ENCODE peak calls at places on chromosomes 13 and 19, in ten cellular contexts. T, C, N, H, U, Z, Y, J, Q and K are unnamed samples.

GRCh38 chr13:67134322-67135129 is 95.6 kb downstream of the PCDH9 start:
- DNase-seq in T (no peak), C (peak; percentile 25), N (peak; percentile 16), H (peak; percentile 39), U (no peak), Z (no peak), Y (no peak), J (peak; percentile 47), Q (no peak), K (no peak)

GRCh38 chr13:73521291-73521626 is 462.5 kb downstream of the KLF5 start:
- DNase-seq in T (no peak), C (no peak), N (no peak), H (no peak), U (no peak), Z (no peak), Y (no peak), J (no peak), Q (no peak), K (no peak)

GRCh38 chr19:40907968-40908735 is 26.1 kb upstream of the CYP2A7 start:
- DNase-seq in T (peak; percentile 6), C (no peak), N (no peak), H (no peak), U (no peak), Z (no peak), Y (no peak), J (no peak), Q (peak; percentile 65), K (no peak)

GRCh38 chr13:114142640-114143490 is 10.4 kb upstream of the RASA3 start:
- DNase-seq in T (no peak), C (peak; percentile 65), N (no peak), H (no peak), U (no peak), Z (no peak), Y (peak; percentile 69), J (no peak), Q (peak; percentile 89), K (no peak)

GRCh38 chr13:72728290-72728605 is 525 bp downstream of the BORA start:
- DNase-seq in T (no peak), C (no peak), N (no peak), H (no peak), U (no peak), Z (no peak), Y (no peak), J (no peak), Q (no peak), K (no peak)

GRCh38 chr19:12574036-12574435 is 22.8 kb upstream of the ZNF564 start:
- DNase-seq in T (no peak), C (no peak), N (no peak), H (no peak), U (no peak), Z (no peak), Y (peak; percentile 12), J (no peak), Q (peak; percentile 8), K (no peak)

GRCh38 chr19:50838239-50838638 is 4.9 kb upstream of the KLK15 start:
- DNase-seq in T (no peak), C (no peak), N (no peak), H (no peak), U (no peak), Z (no peak), Y (no peak), J (peak; percentile 10), Q (no peak), K (no peak)

GRCh38 chr13:30730526-30730925 is 4.8 kb upstream of the ALOX5AP start:
- DNase-seq in T (peak; percentile 30), C (no peak), N (no peak), H (no peak), U (no peak), Z (no peak), Y (no peak), J (no peak), Q (no peak), K (no peak)

DNA sequence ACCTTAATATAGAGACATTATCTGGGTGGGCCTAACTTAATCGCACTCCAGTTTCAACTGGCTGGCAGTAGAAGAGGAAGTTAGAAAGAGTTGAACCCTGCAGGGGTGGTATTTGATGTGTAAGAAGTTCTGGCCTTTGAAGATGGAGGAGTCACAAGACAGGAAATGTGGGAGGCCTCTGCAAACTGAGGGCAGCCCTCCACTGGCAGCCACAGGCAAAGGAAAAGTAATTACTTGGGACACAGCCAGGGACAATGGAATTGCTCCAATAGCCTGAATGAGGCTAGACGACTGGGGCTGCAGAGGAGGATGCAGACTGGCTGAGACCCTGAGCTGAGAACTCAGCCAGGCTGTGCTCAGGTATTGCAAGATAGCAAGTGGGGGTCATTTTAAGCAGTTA is 703.3 kb upstream of the ARGLU1 start:
- DNase-seq in T (no peak), C (peak; percentile 50), N (peak; percentile 26), H (peak; percentile 15), U (no peak), Z (no peak), Y (no peak), J (peak; percentile 10), Q (no peak), K (no peak)
- TF ChIP-seq CTCF in T (no peak), C (no peak), N (no peak), H (no peak), U (no peak), Z (no peak), Y (no peak), J (no peak), Q (no peak), K (no peak)

GRCh38 chr19:488505-489417 is 7.5 kb upstream of the MADCAM1 start:
- DNase-seq in T (peak; percentile 95), C (peak; percentile 92), N (peak; percentile 89), H (peak; percentile 91), U (no peak), Z (peak; percentile 97), Y (peak; percentile 94), J (peak; percentile 94), Q (peak; percentile 97), K (peak; percentile 98)
- TF ChIP-seq CTCF in T (peak; percentile 23), C (peak; percentile 2), N (no peak), H (no peak), U (no peak), Z (no peak), Y (no peak), J (no peak), Q (no peak), K (no peak)

GRCh38 chr19:55487884-55488687 is at the start of gene SSC5D:
- DNase-seq in T (no peak), C (peak; percentile 26), N (peak; percentile 70), H (peak; percentile 64), U (no peak), Z (no peak), Y (no peak), J (peak; percentile 51), Q (no peak), K (no peak)

GRCh38 chr19:55485439-55486011 is 537 bp downstream of the NAT14 start:
- DNase-seq in T (no peak), C (no peak), N (no peak), H (no peak), U (no peak), Z (no peak), Y (no peak), J (no peak), Q (peak; percentile 55), K (no peak)

GRCh38 chr19:55486971-55487883 is 1.0 kb upstream of the SSC5D start:
- DNase-seq in T (no peak), C (peak; percentile 97), N (peak; percentile 98), H (peak; percentile 96), U (peak; percentile 87), Z (peak; percentile 70), Y (peak; percentile 67), J (peak; percentile 97), Q (no peak), K (no peak)

GRCh38 chr19:55484571-55485438 is at the start of gene NAT14:
- DNase-seq in T (peak; percentile 72), C (peak; percentile 48), N (no peak), H (peak; percentile 48), U (no peak), Z (peak; percentile 84), Y (no peak), J (peak; percentile 55), Q (peak; percentile 70), K (peak; percentile 98)

GRCh38 chr19:55486043-55486970 is 1.3 kb downstream of the NAT14 start:
- DNase-seq in T (no peak), C (no peak), N (peak; percentile 61), H (peak; percentile 46), U (no peak), Z (no peak), Y (no peak), J (no peak), Q (no peak), K (no peak)
- TF ChIP-seq CTCF in T (no peak), C (no peak), N (peak; percentile 46), H (peak; percentile 63), U (no peak), Z (peak; percentile 16), Y (no peak), J (peak; percentile 30), Q (no peak), K (no peak)

DNA sequence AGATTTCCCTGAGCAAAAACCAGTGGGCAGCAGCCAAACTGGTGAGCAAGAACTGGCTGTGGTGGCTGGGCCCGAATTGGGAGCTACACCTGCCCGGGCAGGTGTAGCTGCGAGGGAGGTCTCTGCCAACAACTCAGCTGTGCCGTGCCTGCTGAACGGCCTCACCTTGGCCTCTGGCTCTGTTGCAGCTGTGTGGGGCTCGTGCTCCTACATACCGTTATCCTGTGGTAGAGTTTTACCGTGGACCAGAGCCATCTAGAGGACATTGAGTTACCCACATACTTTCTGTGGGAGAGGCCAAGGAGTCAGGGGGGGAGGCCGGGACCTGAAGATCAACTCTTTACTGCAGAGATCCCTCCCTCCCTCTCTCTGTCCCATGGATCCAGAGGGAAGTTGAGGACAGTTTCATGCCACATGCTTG is 113.2 kb downstream of the TM9SF2 start:
- DNase-seq in T (no peak), C (no peak), N (no peak), H (peak; percentile 5), U (no peak), Z (no peak), Y (no peak), J (peak; percentile 25), Q (no peak), K (no peak)
- TF ChIP-seq CTCF in T (no peak), C (peak; percentile 12), N (no peak), H (no peak), U (no peak), Z (peak; percentile 35), Y (no peak), J (peak; percentile 26), Q (no peak), K (peak; percentile 44)

GRCh38 chr13:64819081-64819480 is 2411.1 kb downstream of the PCDH9 start:
- DNase-seq in T (no peak), C (peak; percentile 5), N (no peak), H (no peak), U (no peak), Z (no peak), Y (no peak), J (peak; percentile 14), Q (no peak), K (no peak)
- TF ChIP-seq CTCF in T (no peak), C (no peak), N (no peak), H (no peak), U (no peak), Z (no peak), Y (no peak), J (no peak), Q (no peak), K (peak; percentile 2)